ENCODE peak calls at places on chromosomes 5 and 9, in seven cellular contexts. Y is PC-3, Z is aorta, A is H7, L is mammary epithelial cell, S is GM23248, K is cardiac muscle cell. W is an unnamed sample.
A peak's percentile ranks its signal among the peaks of the same experiment; 100 is the strongest.

GRCh38 chr5:142438573-142438972 is 113.8 kb upstream of the SPRY4 start:
- DNase-seq in S (peak; percentile 63), L (no peak), Y (no peak), A (no peak), K (no peak), Z (no peak), W (no peak)

GRCh38 chr5:137137013-137137632 is 362.0 kb downstream of the SPOCK1 start:
- DNase-seq in A (no peak), S (no peak), Z (no peak), L (no peak), K (peak; percentile 54), Y (no peak), W (peak; percentile 12)

GRCh38 chr9:21836437-21837161 is 34.2 kb downstream of the MTAP start:
- DNase-seq in A (no peak), Z (no peak), S (peak; percentile 97), Y (peak; percentile 97), L (peak; percentile 99), K (no peak), W (peak; percentile 100)

GRCh38 chr5:72860499-72860898 is 44.0 kb downstream of the TNPO1 start:
- DNase-seq in Y (no peak), L (no peak), Z (no peak), K (no peak), S (peak; percentile 76), A (no peak), W (peak; percentile 25)

GRCh38 chr9:97515662-97516061 is 14.2 kb downstream of the TMOD1 start:
- DNase-seq in A (no peak), L (no peak), S (no peak), Z (no peak), Y (no peak), K (no peak), W (no peak)

GRCh38 chr9:13480688-13481087 is 201.2 kb upstream of the MPDZ start:
- DNase-seq in A (no peak), L (peak; percentile 32), S (peak; percentile 70), Y (no peak), K (no peak), Z (no peak), W (peak; percentile 98)

GRCh38 chr9:38643456-38644173 is 23.2 kb upstream of the ANKRD18A start:
- DNase-seq in Y (no peak), K (no peak), Z (no peak), S (no peak), L (no peak), A (no peak), W (no peak)

GRCh38 chr5:61598140-61598539 is 266.1 kb downstream of the ZSWIM6 start:
- DNase-seq in Z (no peak), K (no peak), Y (no peak), S (no peak), A (no peak), L (no peak), W (no peak)

GRCh38 chr9:17134843-17135577 is at the start of gene CNTLN:
- DNase-seq in L (peak; percentile 83), K (peak; percentile 90), Z (peak; percentile 99), A (peak; percentile 95), S (peak; percentile 86), Y (peak; percentile 88), W (peak; percentile 89)

GRCh38 chr5:41094871-41095270 is 23.7 kb upstream of the MROH2B start:
- DNase-seq in A (no peak), S (no peak), K (peak; percentile 4), L (peak; percentile 37), Y (peak; percentile 66), Z (no peak), W (peak; percentile 4)

GRCh38 chr9:129506892-129507291 is 114.0 kb downstream of the C9orf50 start:
- DNase-seq in Y (no peak), L (no peak), S (peak; percentile 59), K (no peak), Z (no peak), A (peak; percentile 71), W (no peak)

GRCh38 chr5:131389096-131389868 is 125.4 kb downstream of the CDC42SE2 start:
- DNase-seq in A (no peak), Y (no peak), S (no peak), K (no peak), L (no peak), Z (no peak), W (no peak)

GRCh38 chr5:137234973-137235943 is 263.9 kb downstream of the SPOCK1 start:
- DNase-seq in K (no peak), Z (no peak), Y (peak; percentile 86), A (no peak), S (no peak), L (peak; percentile 98), W (no peak)

GRCh38 chr9:131589993-131590392 is 44.7 kb downstream of the PRRT1B start:
- DNase-seq in S (no peak), K (no peak), Z (peak; percentile 67), A (no peak), Y (no peak), L (no peak), W (no peak)

GRCh38 chr9:38066167-38066906 is 2.7 kb downstream of the SHB start:
- DNase-seq in Y (peak; percentile 22), Z (no peak), A (peak; percentile 61), L (peak; percentile 52), K (no peak), S (peak; percentile 36), W (no peak)

GRCh38 chr5:118924006-118924389 is 64.3 kb downstream of the DTWD2 start:
- DNase-seq in S (no peak), Y (no peak), A (no peak), Z (no peak), L (no peak), K (no peak), W (no peak)

GRCh38 chr9:132201780-132202703 is 40.2 kb downstream of the NTNG2 start:
- DNase-seq in L (no peak), Y (no peak), A (peak; percentile 86), S (no peak), K (no peak), Z (no peak), W (no peak)

GRCh38 chr9:137129089-137129455 is 9.9 kb upstream of the GRIN1 start:
- DNase-seq in L (no peak), K (no peak), A (peak; percentile 72), Z (no peak), S (peak; percentile 63), Y (no peak), W (peak; percentile 32)

GRCh38 chr5:126415789-126416188 is 7.4 kb upstream of the GRAMD2B start:
- DNase-seq in K (no peak), L (no peak), Y (no peak), Z (no peak), A (no peak), S (no peak), W (no peak)
- H3K4me3 ChIP-seq in K (no peak overlapping the region), L (no peak overlapping the region), Y (no peak overlapping the region), Z (no peak overlapping the region), A (no peak overlapping the region), S (no peak overlapping the region), W (no peak overlapping the region)

GRCh38 chr5:43547532-43547931 is 9.3 kb downstream of the PAIP1 start:
- DNase-seq in K (no peak), A (no peak), L (no peak), Y (no peak), Z (no peak), S (no peak), W (no peak)

GRCh38 chr5:43548358-43548757 is 8.5 kb downstream of the PAIP1 start:
- DNase-seq in L (no peak), Z (no peak), A (no peak), S (no peak), Y (no peak), K (no peak), W (no peak)

GRCh38 chr5:43540746-43541145 is 16.1 kb downstream of the PAIP1 start:
- DNase-seq in Z (no peak), A (no peak), S (no peak), L (no peak), K (no peak), Y (no peak), W (no peak)

GRCh38 chr5:43543434-43543833 is 13.4 kb downstream of the PAIP1 start:
- DNase-seq in Z (no peak), A (no peak), S (no peak), Y (no peak), K (no peak), L (no peak), W (peak; percentile 43)
- H3K36me3 ChIP-seq in Z (peaks cover 12% of the 10 kb centered on the region), A (peaks cover 22% of the 10 kb centered on the region), S (peaks cover 66% of the 10 kb centered on the region), Y (peaks cover 79% of the 10 kb centered on the region), K (peaks cover 78% of the 10 kb centered on the region), L (peaks cover 30% of the 10 kb centered on the region), W (peaks cover 85% of the 10 kb centered on the region)

GRCh38 chr5:173770637-173771036 is 117.5 kb upstream of the CPEB4 start:
- DNase-seq in S (no peak), L (no peak), A (no peak), Z (no peak), K (no peak), Y (no peak), W (no peak)
- H3K4me3 ChIP-seq in S (no peak overlapping the region), L (no peak overlapping the region), A (no peak overlapping the region), Z (no peak overlapping the region), K (no peak overlapping the region), Y (no peak overlapping the region), W (no peak overlapping the region)

GRCh38 chr5:103139264-103139865 is 19.3 kb downstream of the PPIP5K2 start:
- DNase-seq in L (peak; percentile 50), Y (peak; percentile 91), A (peak; percentile 73), K (peak; percentile 85), Z (peak; percentile 81), S (peak; percentile 75), W (peak; percentile 62)
- H3K36me3 ChIP-seq in L (peaks cover 5% of the 10 kb centered on the region), Y (peaks cover 15% of the 10 kb centered on the region), A (no peaks in the 10 kb centered on the region), K (peaks cover 5% of the 10 kb centered on the region), Z (no peaks in the 10 kb centered on the region), S (peaks cover 9% of the 10 kb centered on the region), W (peaks cover 8% of the 10 kb centered on the region)

W was measured in MG63.